ENCODE peak calls at places on chromosomes 13 and 19, in seven cellular contexts. Q, P, T, F, Z, D and S are unnamed samples. For H3K4me1, the result is how much of the 10 kb centered on the place peaks cover.

GRCh38 chr19:7870571-7871279 is 3.5 kb downstream of the PRR36 start:
- DNase-seq in F (peak), D (peak), Z (no peak), T (peak), Q (peak), P (peak), S (no peak)

GRCh38 chr19:28242317-28242927 is 970.5 kb downstream of the UQCRFS1 start:
- DNase-seq in F (peak), Q (no peak), P (peak), Z (no peak), T (no peak), D (peak), S (no peak)

GRCh38 chr19:49348305-49349188 is 13.3 kb downstream of the CD37 start:
- DNase-seq in Q (no peak), P (no peak), F (no peak), Z (no peak), D (no peak), T (no peak), S (no peak)

GRCh38 chr13:21043898-21044297 is 17.5 kb downstream of the LATS2 start:
- DNase-seq in Q (no peak), Z (no peak), F (no peak), T (no peak), D (no peak), P (no peak), S (no peak)

GRCh38 chr19:3668331-3669133 is 31.7 kb downstream of the PIP5K1C start:
- DNase-seq in Z (no peak), T (no peak), Q (no peak), F (no peak), D (no peak), P (no peak), S (peak)

GRCh38 chr13:25207291-25207690 is 35.2 kb upstream of the AMER2 start:
- DNase-seq in T (no peak), P (no peak), Z (no peak), F (no peak), D (no peak), Q (no peak), S (no peak)

GRCh38 chr13:72500851-72501250 is 226.6 kb downstream of the MZT1 start:
- DNase-seq in P (no peak), T (no peak), Z (no peak), F (no peak), Q (no peak), D (no peak), S (no peak)

GRCh38 chr13:59750860-59751259 is 412.9 kb downstream of the DIAPH3 start:
- DNase-seq in Z (no peak), P (no peak), T (no peak), F (peak), Q (no peak), D (no peak), S (no peak)

GRCh38 chr13:75797719-75798118 is 161.6 kb downstream of the LMO7 start:
- DNase-seq in Z (no peak), Q (no peak), D (no peak), T (no peak), P (no peak), F (no peak), S (no peak)

GRCh38 chr13:45434556-45435371 is 16.6 kb upstream of the SLC25A30 start:
- DNase-seq in Z (no peak), Q (no peak), F (no peak), T (no peak), D (peak), P (no peak), S (no peak)

GRCh38 chr13:103898481-103898880 is 832.3 kb upstream of the SLC10A2 start:
- DNase-seq in P (no peak), T (no peak), Q (no peak), D (no peak), F (no peak), Z (no peak), S (no peak)

GRCh38 chr19:41302624-41303351 is 7.2 kb upstream of the CCDC97 start:
- DNase-seq in D (peak), F (no peak), Q (no peak), T (no peak), Z (no peak), P (no peak), S (no peak)

GRCh38 chr13:110869231-110869804 is 45.6 kb downstream of the ANKRD10 start:
- DNase-seq in Q (no peak), P (peak), D (no peak), T (no peak), F (no peak), Z (no peak), S (no peak)

GRCh38 chr13:40318366-40318765 is 348.1 kb downstream of the FOXO1 start:
- DNase-seq in Z (no peak), D (peak), T (peak), Q (no peak), F (no peak), P (peak), S (peak)

GRCh38 chr19:58460039-58460438 is 6.8 kb upstream of the ZNF324 start:
- DNase-seq in T (no peak), P (no peak), Q (no peak), Z (no peak), F (no peak), D (no peak), S (no peak)

GRCh38 chr19:14091086-14091884 is 734 bp upstream of the SAMD1 start:
- DNase-seq in Z (no peak), D (peak), P (peak), F (no peak), T (no peak), Q (no peak), S (peak)

GRCh38 chr13:20161275-20161950 is 561 bp upstream of the GJA3 start:
- DNase-seq in Z (no peak), Q (no peak), T (no peak), F (peak), D (peak), P (no peak), S (no peak)

GRCh38 chr19:56105090-56105701 is 15.9 kb downstream of the ZNF787 start:
- DNase-seq in Z (peak), Q (peak), T (peak), D (peak), P (peak), F (peak), S (peak)

GRCh38 chr13:42102961-42103688 is 54.7 kb downstream of the DGKH start:
- DNase-seq in Z (no peak), Q (no peak), P (no peak), T (no peak), F (no peak), D (no peak), S (no peak)

GRCh38 chr13:26855921-26856320 is 95.3 kb upstream of the GPR12 start:
- DNase-seq in D (no peak), F (no peak), Q (no peak), Z (no peak), P (no peak), T (no peak), S (no peak)

GRCh38 chr19:33510728-33511255 is 10.8 kb downstream of the PEPD start:
- DNase-seq in Z (no peak), T (no peak), D (no peak), Q (no peak), F (no peak), P (no peak), S (no peak)

GRCh38 chr13:81377926-81378325 is 1037.0 kb upstream of the SPRY2 start:
- DNase-seq in Q (no peak), T (no peak), F (no peak), P (no peak), D (no peak), Z (no peak), S (no peak)

GRCh38 chr13:92896842-92897241 is 329.8 kb upstream of the GPC6 start:
- DNase-seq in Z (no peak), D (no peak), P (no peak), T (no peak), F (peak), Q (no peak), S (no peak)

GRCh38 chr19:40612831-40613668 is 11.9 kb downstream of the LTBP4 start:
- DNase-seq in Q (peak), D (peak), P (no peak), T (peak), F (peak), Z (no peak), S (no peak)

GRCh38 chr19:7355871-7356270 is 7.1 kb downstream of the ARHGEF18 start:
- DNase-seq in F (no peak), D (no peak), Q (no peak), T (no peak), P (no peak), Z (no peak), S (no peak)

GRCh38 chr19:40941481-40942219 is 49.4 kb upstream of the CYP2B6 start:
- DNase-seq in Q (no peak), P (no peak), Z (no peak), T (no peak), F (no peak), D (no peak), S (no peak)

GRCh38 chr13:74929436-74929835 is 552.5 kb downstream of the TBC1D4 start:
- DNase-seq in D (no peak), P (no peak), Z (no peak), Q (no peak), T (no peak), F (no peak), S (no peak)

GRCh38 chr13:58151452-58151851 is 519.9 kb downstream of the PCDH17 start:
- DNase-seq in Z (no peak), Q (no peak), F (no peak), T (no peak), D (no peak), P (no peak), S (no peak)

GRCh38 chr13:75308222-75308621 is 173.7 kb downstream of the TBC1D4 start:
- DNase-seq in Q (no peak), P (no peak), Z (no peak), T (no peak), D (no peak), F (no peak), S (no peak)

GRCh38 chr13:24086642-24087041 is 73.9 kb upstream of the SPATA13 start:
- DNase-seq in Q (no peak), Z (no peak), F (no peak), D (no peak), T (no peak), P (no peak), S (no peak)

GRCh38 chr13:19601749-19602725 is 31.4 kb upstream of the MPHOSPH8 start:
- DNase-seq in D (peak), Z (no peak), T (peak), Q (no peak), P (no peak), F (peak), S (no peak)

GRCh38 chr13:112000888-112001287 is 66.1 kb upstream of the SOX1 start:
- DNase-seq in T (no peak), Z (no peak), D (no peak), Q (no peak), F (no peak), P (no peak), S (no peak)

DNA sequence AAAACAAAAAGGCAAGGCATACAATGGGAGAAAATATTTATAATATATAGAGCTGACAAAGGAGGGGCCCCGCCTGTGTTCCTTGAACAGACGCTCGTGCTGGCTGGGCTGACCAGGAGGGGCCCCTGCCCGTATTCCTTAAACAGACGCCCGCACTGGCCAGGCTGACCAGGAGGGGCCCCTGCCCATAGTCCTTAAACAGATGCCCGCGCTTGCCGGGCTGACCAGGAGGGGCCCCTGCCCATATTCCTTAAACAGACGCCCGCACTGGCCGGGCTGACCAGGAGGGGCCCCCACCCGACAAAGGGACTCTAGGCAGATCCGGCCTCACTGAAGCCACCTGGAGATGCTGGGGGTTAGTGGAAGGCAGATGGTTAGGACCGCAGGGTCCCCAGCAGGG is 9.3 kb downstream of the ADPRHL1 start:
- DNase-seq in P (no peak), F (no peak), D (no peak), Q (no peak), Z (no peak), T (no peak), S (peak)
- H3K4me1 ChIP-seq in P (under half), F (under half), D (under half), Q (under half), Z (under half), T (under half), S (under half)

GRCh38 chr13:94947392-94947791 is 235.0 kb upstream of the SOX21 start:
- DNase-seq in T (no peak), Q (no peak), Z (no peak), F (no peak), D (no peak), P (no peak), S (no peak)
- H3K4me1 ChIP-seq in T (under half), Q (under half), Z (under half), F (half or more), D (under half), P (under half), S (under half)

GRCh38 chr13:28485097-28485496 is 9.8 kb downstream of the FLT1 start:
- DNase-seq in D (no peak), P (no peak), Q (no peak), T (no peak), Z (no peak), F (no peak), S (no peak)
- H3K4me1 ChIP-seq in D (under half), P (under half), Q (under half), T (under half), Z (under half), F (under half), S (under half)

DNA sequence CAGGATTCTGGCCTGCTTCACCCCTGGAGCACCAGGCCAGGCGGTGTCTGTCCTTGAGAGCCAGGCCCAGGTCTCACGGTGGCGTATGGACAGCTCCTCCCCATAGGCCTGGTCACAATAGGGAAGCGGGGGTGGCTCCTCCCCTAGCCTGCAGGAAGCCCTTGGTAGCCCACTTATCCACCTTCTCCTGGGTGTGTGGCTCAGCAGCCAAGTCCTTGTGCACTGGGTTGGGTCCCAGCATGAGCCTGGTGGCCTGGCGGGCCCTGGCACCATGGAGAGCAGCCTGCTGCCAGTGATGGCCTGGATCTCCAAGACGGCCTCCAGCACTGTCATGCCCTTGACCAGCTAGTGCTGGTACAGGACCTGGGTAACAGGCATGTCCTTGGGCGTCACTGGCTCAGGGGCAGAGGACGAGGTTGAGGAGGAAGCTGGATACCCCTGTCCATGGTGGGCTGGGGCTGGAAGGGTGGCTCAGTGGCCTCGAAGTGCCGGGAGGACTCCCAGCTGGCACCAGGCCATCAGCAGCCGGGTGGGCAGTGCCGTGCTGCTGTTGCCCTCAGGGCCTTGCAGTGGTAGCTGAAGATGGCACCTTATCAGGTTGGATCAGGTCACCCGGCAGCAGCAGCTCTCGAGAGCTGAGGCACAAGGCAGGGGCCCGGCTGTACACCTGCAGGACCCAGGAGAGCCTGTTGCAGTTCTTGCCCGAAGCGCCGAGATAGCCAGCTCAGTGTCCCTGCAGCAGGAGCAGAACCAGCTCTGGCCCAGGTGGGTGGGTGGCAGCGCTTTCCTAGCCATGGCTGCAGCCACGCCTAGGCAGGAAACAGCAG is 8.1 kb downstream of the ACP4 start:
- DNase-seq in P (no peak), F (no peak), D (no peak), Q (no peak), T (no peak), Z (no peak), S (no peak)
- H3K4me1 ChIP-seq in P (under half), F (under half), D (under half), Q (under half), T (under half), Z (under half), S (under half)

GRCh38 chr19:55012294-55012693 is 25.8 kb downstream of the GP6 start:
- DNase-seq in Q (no peak), Z (no peak), F (no peak), D (no peak), P (no peak), T (no peak), S (no peak)
- H3K4me1 ChIP-seq in Q (under half), Z (under half), F (under half), D (under half), P (under half), T (under half), S (under half)

GRCh38 chr13:33126909-33127607 is 110.8 kb downstream of the KL start:
- DNase-seq in Q (no peak), Z (no peak), F (no peak), P (no peak), T (no peak), D (no peak), S (no peak)

GRCh38 chr13:33123066-33123940 is 107.1 kb downstream of the KL start:
- DNase-seq in Q (no peak), P (no peak), Z (no peak), D (no peak), T (no peak), F (no peak), S (no peak)

GRCh38 chr13:33129094-33129832 is 113.0 kb downstream of the KL start:
- DNase-seq in F (no peak), Q (no peak), P (peak), D (no peak), Z (no peak), T (no peak), S (no peak)

GRCh38 chr13:33128134-33128533 is 111.9 kb downstream of the KL start:
- DNase-seq in F (no peak), T (no peak), P (no peak), Q (no peak), D (no peak), Z (no peak), S (no peak)

GRCh38 chr13:33125821-33126570 is 109.8 kb downstream of the KL start:
- DNase-seq in T (no peak), P (peak), Z (peak), Q (peak), F (peak), D (no peak), S (peak)
- H3K4me1 ChIP-seq in T (under half), P (under half), Z (under half), Q (under half), F (under half), D (under half), S (under half)